ENCODE peak calls at places on chromosomes 2 and 18, in four cellular contexts. C is upper lobe of left lung, K is lower lobe of right lung, I is omental fat pad. J is an unnamed sample.

GRCh38 chr2:45918816-45919655 is 267.6 kb downstream of the PRKCE start:
- DNase-seq in C (no peak), K (no peak), I (no peak), J (no peak)

GRCh38 chr2:216970369-216970915 is 110.6 kb upstream of the TNP1 start:
- DNase-seq in C (no peak), K (no peak), I (no peak), J (no peak)

GRCh38 chr18:32308493-32309120 is 118.8 kb downstream of the MEP1B start:
- DNase-seq in C (no peak), K (no peak), I (no peak), J (no peak)

GRCh38 chr2:218406949-218407703 is 7.5 kb downstream of the CTDSP1 start:
- DNase-seq in C (peak), K (peak), I (no peak), J (no peak)

GRCh38 chr2:234911271-234911670 is 40.5 kb upstream of the SH3BP4 start:
- DNase-seq in C (no peak), K (no peak), I (no peak), J (no peak)

GRCh38 chr18:76264073-76264472 is 231.0 kb downstream of the ZNF516 start:
- DNase-seq in C (no peak), K (no peak), I (no peak), J (no peak)

GRCh38 chr2:40872580-40872979 is 420.7 kb upstream of the SLC8A1 start:
- DNase-seq in C (no peak), K (no peak), I (no peak), J (no peak)

GRCh38 chr2:129817175-129817574 is 162.3 kb upstream of the RAB6C start:
- DNase-seq in C (no peak), K (no peak), I (no peak), J (no peak)

GRCh38 chr2:17644997-17645715 is 104.7 kb downstream of the VSNL1 start:
- DNase-seq in C (no peak), K (no peak), I (no peak), J (no peak)

GRCh38 chr2:45443012-45443411 is 168.1 kb downstream of the SRBD1 start:
- DNase-seq in C (no peak), K (no peak), I (no peak), J (no peak)

GRCh38 chr2:103873719-103874359 is 980.1 kb upstream of the POU3F3 start:
- DNase-seq in C (no peak), K (no peak), I (no peak), J (no peak)

GRCh38 chr2:146523218-146523617 is 1321.6 kb upstream of the ACVR2A start:
- DNase-seq in C (no peak), K (no peak), I (no peak), J (no peak)

GRCh38 chr18:3634250-3634939 is 184.4 kb downstream of the TGIF1 start:
- DNase-seq in C (no peak), K (no peak), I (no peak), J (no peak)

GRCh38 chr2:143553261-143553660 is 424.0 kb downstream of the ARHGAP15 start:
- DNase-seq in C (no peak), K (no peak), I (no peak), J (no peak)

GRCh38 chr2:133658020-133658903 is 90.0 kb upstream of the NCKAP5 start:
- DNase-seq in C (no peak), K (no peak), I (no peak), J (no peak)

GRCh38 chr2:200258881-200259576 is 47.5 kb upstream of the SPATS2L start:
- DNase-seq in C (peak), K (no peak), I (no peak), J (no peak)

GRCh38 chr2:240981871-240982800 is 16.3 kb upstream of the SNED1 start:
- DNase-seq in C (peak), K (peak), I (peak), J (no peak)

GRCh38 chr18:12307251-12307736 is 747 bp upstream of the TUBB6 start:
- DNase-seq in C (no peak), K (no peak), I (no peak), J (no peak)

GRCh38 chr2:211033765-211034164 is 477.4 kb downstream of the CPS1 start:
- DNase-seq in C (no peak), K (no peak), I (no peak), J (no peak)

GRCh38 chr2:7860693-7861092 is 821.2 kb upstream of the ID2 start:
- DNase-seq in C (no peak), K (no peak), I (no peak), J (no peak)

GRCh38 chr2:85212846-85213245 is 79.7 kb downstream of the TCF7L1 start:
- DNase-seq in C (no peak), K (no peak), I (no peak), J (no peak)

GRCh38 chr2:128982001-128982400 is 663.3 kb upstream of the HS6ST1 start:
- DNase-seq in C (no peak), K (no peak), I (no peak), J (no peak)

GRCh38 chr2:233329489-233330135 is 22.0 kb downstream of the SAG start:
- DNase-seq in C (no peak), K (no peak), I (no peak), J (no peak)

GRCh38 chr2:74585406-74586182 is 31.1 kb downstream of the DOK1 start:
- DNase-seq in C (peak), K (peak), I (no peak), J (no peak)

GRCh38 chr2:128444816-128445532 is 126.3 kb upstream of the HS6ST1 start:
- DNase-seq in C (no peak), K (no peak), I (peak), J (no peak)

GRCh38 chr2:74593826-74594467 is 39.4 kb downstream of the DOK1 start:
- DNase-seq in C (no peak), K (no peak), I (no peak), J (no peak)

GRCh38 chr2:232910376-232910775 is 40.3 kb downstream of the SNORC start:
- DNase-seq in C (no peak), K (no peak), I (no peak), J (no peak)

GRCh38 chr18:32328379-32328778 is 138.5 kb downstream of the MEP1B start:
- DNase-seq in C (no peak), K (no peak), I (no peak), J (no peak)

GRCh38 chr2:121480826-121481225 is 49.9 kb upstream of the RNU4ATAC start:
- DNase-seq in C (no peak), K (no peak), I (no peak), J (no peak)

GRCh38 chr2:29322011-29322410 is 206.8 kb downstream of the CLIP4 start:
- DNase-seq in C (no peak), K (no peak), I (no peak), J (no peak)

GRCh38 chr18:72700961-72701710 is 157.0 kb upstream of the CBLN2 start:
- DNase-seq in C (no peak), K (no peak), I (no peak), J (no peak)

DNA sequence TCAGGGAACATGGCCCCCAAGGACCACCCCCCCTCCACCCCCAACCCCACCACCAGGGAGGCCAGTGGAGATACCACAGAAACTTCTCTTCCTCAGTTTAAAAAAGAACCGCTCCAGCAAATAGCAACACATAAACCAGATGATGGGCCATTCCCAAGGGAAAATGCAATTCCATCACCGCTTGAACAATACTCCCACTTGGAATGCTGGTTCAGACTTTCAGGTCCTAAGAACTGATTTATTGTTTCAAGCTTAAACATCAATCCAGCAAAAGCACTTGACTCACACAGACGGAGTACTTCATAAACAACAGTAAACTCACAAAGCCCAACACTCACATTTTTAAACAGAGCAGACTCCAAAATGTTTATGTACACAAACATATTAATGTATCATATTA is 6.9 kb downstream of the HDAC4 start:
- DNase-seq in C (no peak), K (no peak), I (no peak), J (no peak)
- TF ChIP-seq CTCF in C (no peak), K (no peak), I (no peak), J (no peak)

DNA sequence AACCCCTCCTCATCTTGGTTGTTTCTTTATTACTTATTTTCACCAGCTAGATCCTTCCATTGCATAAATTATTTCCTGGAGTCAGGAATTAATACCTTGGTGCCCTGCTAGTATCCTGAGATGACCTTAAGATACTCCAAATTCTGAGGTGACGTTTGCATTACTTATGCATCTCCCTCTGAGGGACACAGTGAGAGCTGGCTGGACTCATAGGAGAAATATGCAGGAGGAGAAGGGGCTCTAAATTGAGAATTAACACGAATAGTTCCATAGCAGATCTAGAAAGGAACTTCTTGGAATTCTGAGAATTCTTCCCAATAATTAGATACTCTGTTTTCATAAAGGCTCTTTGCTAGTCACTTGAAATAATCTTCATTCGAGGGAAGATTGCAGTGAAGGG is 310.6 kb upstream of the ZEB2 start:
- DNase-seq in C (no peak), K (no peak), I (no peak), J (no peak)
- TF ChIP-seq CTCF in C (no peak), K (no peak), I (no peak), J (no peak)

DNA sequence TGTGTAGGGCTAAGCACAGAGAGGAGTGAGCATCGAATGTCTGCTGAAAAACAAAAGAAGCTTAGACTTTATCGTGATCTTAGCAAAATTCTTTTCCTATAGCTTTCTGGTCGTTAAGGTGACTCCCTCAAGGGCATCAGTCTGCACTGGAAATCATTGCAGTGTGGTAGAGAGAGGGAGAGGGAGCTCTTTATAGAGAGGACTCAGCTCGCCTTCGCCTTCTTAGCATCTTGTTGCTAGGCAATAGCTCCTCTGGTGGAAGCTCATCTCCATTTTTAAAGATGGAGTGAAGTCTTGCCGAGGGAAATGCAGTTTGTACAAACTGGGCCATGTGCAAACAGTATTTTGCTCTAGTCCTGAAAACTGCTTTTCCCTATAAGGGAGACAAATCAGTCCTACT is 62.9 kb upstream of the SLC38A11 start:
- DNase-seq in C (no peak), K (no peak), I (no peak), J (no peak)
- TF ChIP-seq CTCF in C (no peak), K (no peak), I (no peak), J (no peak)

GRCh38 chr2:47016172-47016913 is 100.7 kb upstream of the MCFD2 start:
- DNase-seq in C (peak), K (peak), I (no peak), J (no peak)
- TF ChIP-seq CTCF in C (no peak), K (no peak), I (no peak), J (no peak)